ENCODE peak calls at places on chromosomes 16 and 17, in seven cellular contexts. One of them, this sample, is unnamed.

GRCh38 chr17:40075216-40076100 is 12.7 kb downstream of the THRA start:
- DNase-seq in stimulated activated CD8-positive, alpha-beta memory T cell treated with anti-CD3 and anti-CD28 coated beads, Interleukin-4, amount 100 ng/mL, for 4 hours: no peak
- DNase-seq in epithelial cell of esophagus: peak
- DNase-seq in lower leg skin: peak
- DNase-seq in endothelial cell of umbilical vein: peak
- DNase-seq in fibroblast of the aortic adventitia: peak
- DNase-seq in C1 segment of cervical spinal cord: no peak
- DNase-seq in this sample: no peak

GRCh38 chr16:2034695-2035430 is 8.2 kb downstream of the NHERF2 start:
- DNase-seq in stimulated activated CD8-positive, alpha-beta memory T cell treated with anti-CD3 and anti-CD28 coated beads, Interleukin-4, amount 100 ng/mL, for 4 hours: no peak
- DNase-seq in epithelial cell of esophagus: no peak
- DNase-seq in lower leg skin: no peak
- DNase-seq in endothelial cell of umbilical vein: no peak
- DNase-seq in fibroblast of the aortic adventitia: no peak
- DNase-seq in C1 segment of cervical spinal cord: no peak
- DNase-seq in this sample: no peak

GRCh38 chr16:85615014-85615851 is 2.1 kb downstream of the GSE1 start:
- DNase-seq in stimulated activated CD8-positive, alpha-beta memory T cell treated with anti-CD3 and anti-CD28 coated beads, Interleukin-4, amount 100 ng/mL, for 4 hours: peak
- DNase-seq in epithelial cell of esophagus: peak
- DNase-seq in lower leg skin: peak
- DNase-seq in endothelial cell of umbilical vein: no peak
- DNase-seq in fibroblast of the aortic adventitia: peak
- DNase-seq in C1 segment of cervical spinal cord: no peak
- DNase-seq in this sample: no peak

GRCh38 chr16:15897834-15898254 is 9.4 kb upstream of the CEP20 start:
- DNase-seq in stimulated activated CD8-positive, alpha-beta memory T cell treated with anti-CD3 and anti-CD28 coated beads, Interleukin-4, amount 100 ng/mL, for 4 hours: no peak
- DNase-seq in epithelial cell of esophagus: peak
- DNase-seq in lower leg skin: no peak
- DNase-seq in endothelial cell of umbilical vein: no peak
- DNase-seq in fibroblast of the aortic adventitia: peak
- DNase-seq in C1 segment of cervical spinal cord: no peak
- DNase-seq in this sample: no peak

GRCh38 chr17:42895185-42895555 is 5.4 kb upstream of the G6PC1 start:
- DNase-seq in stimulated activated CD8-positive, alpha-beta memory T cell treated with anti-CD3 and anti-CD28 coated beads, Interleukin-4, amount 100 ng/mL, for 4 hours: no peak
- DNase-seq in epithelial cell of esophagus: peak
- DNase-seq in lower leg skin: peak
- DNase-seq in endothelial cell of umbilical vein: peak
- DNase-seq in fibroblast of the aortic adventitia: peak
- DNase-seq in C1 segment of cervical spinal cord: no peak
- DNase-seq in this sample: peak

GRCh38 chr17:69012895-69013805 is 47.6 kb downstream of the ABCA9 start:
- DNase-seq in stimulated activated CD8-positive, alpha-beta memory T cell treated with anti-CD3 and anti-CD28 coated beads, Interleukin-4, amount 100 ng/mL, for 4 hours: no peak
- DNase-seq in epithelial cell of esophagus: peak
- DNase-seq in lower leg skin: no peak
- DNase-seq in endothelial cell of umbilical vein: peak
- DNase-seq in fibroblast of the aortic adventitia: peak
- DNase-seq in C1 segment of cervical spinal cord: no peak
- DNase-seq in this sample: no peak

GRCh38 chr16:11553371-11553770 is 33.3 kb downstream of the LITAF start:
- DNase-seq in stimulated activated CD8-positive, alpha-beta memory T cell treated with anti-CD3 and anti-CD28 coated beads, Interleukin-4, amount 100 ng/mL, for 4 hours: no peak
- DNase-seq in epithelial cell of esophagus: no peak
- DNase-seq in lower leg skin: no peak
- DNase-seq in endothelial cell of umbilical vein: no peak
- DNase-seq in fibroblast of the aortic adventitia: no peak
- DNase-seq in C1 segment of cervical spinal cord: no peak
- DNase-seq in this sample: no peak

GRCh38 chr17:81049372-81049911 is 14.5 kb downstream of the BAIAP2 start:
- DNase-seq in stimulated activated CD8-positive, alpha-beta memory T cell treated with anti-CD3 and anti-CD28 coated beads, Interleukin-4, amount 100 ng/mL, for 4 hours: no peak
- DNase-seq in epithelial cell of esophagus: no peak
- DNase-seq in lower leg skin: no peak
- DNase-seq in endothelial cell of umbilical vein: no peak
- DNase-seq in fibroblast of the aortic adventitia: no peak
- DNase-seq in C1 segment of cervical spinal cord: no peak
- DNase-seq in this sample: no peak

GRCh38 chr17:60743812-60744211 is 66.2 kb downstream of the BCAS3 start:
- DNase-seq in stimulated activated CD8-positive, alpha-beta memory T cell treated with anti-CD3 and anti-CD28 coated beads, Interleukin-4, amount 100 ng/mL, for 4 hours: no peak
- DNase-seq in epithelial cell of esophagus: peak
- DNase-seq in lower leg skin: no peak
- DNase-seq in endothelial cell of umbilical vein: peak
- DNase-seq in fibroblast of the aortic adventitia: peak
- DNase-seq in C1 segment of cervical spinal cord: no peak
- DNase-seq in this sample: no peak

GRCh38 chr16:72189865-72190371 is 18.0 kb upstream of the PMFBP1 start:
- DNase-seq in stimulated activated CD8-positive, alpha-beta memory T cell treated with anti-CD3 and anti-CD28 coated beads, Interleukin-4, amount 100 ng/mL, for 4 hours: no peak
- DNase-seq in epithelial cell of esophagus: peak
- DNase-seq in lower leg skin: no peak
- DNase-seq in endothelial cell of umbilical vein: peak
- DNase-seq in fibroblast of the aortic adventitia: peak
- DNase-seq in C1 segment of cervical spinal cord: no peak
- DNase-seq in this sample: no peak

GRCh38 chr16:47715442-47716054 is 254.4 kb downstream of the PHKB start:
- DNase-seq in stimulated activated CD8-positive, alpha-beta memory T cell treated with anti-CD3 and anti-CD28 coated beads, Interleukin-4, amount 100 ng/mL, for 4 hours: no peak
- DNase-seq in epithelial cell of esophagus: no peak
- DNase-seq in lower leg skin: no peak
- DNase-seq in endothelial cell of umbilical vein: no peak
- DNase-seq in fibroblast of the aortic adventitia: no peak
- DNase-seq in C1 segment of cervical spinal cord: no peak
- DNase-seq in this sample: no peak

GRCh38 chr16:69328854-69329316 is 1.5 kb downstream of the PDF start:
- DNase-seq in stimulated activated CD8-positive, alpha-beta memory T cell treated with anti-CD3 and anti-CD28 coated beads, Interleukin-4, amount 100 ng/mL, for 4 hours: no peak
- DNase-seq in epithelial cell of esophagus: peak
- DNase-seq in lower leg skin: no peak
- DNase-seq in endothelial cell of umbilical vein: peak
- DNase-seq in fibroblast of the aortic adventitia: no peak
- DNase-seq in C1 segment of cervical spinal cord: no peak
- DNase-seq in this sample: peak

GRCh38 chr16:79294568-79294967 is 306.0 kb downstream of the MAF start:
- DNase-seq in stimulated activated CD8-positive, alpha-beta memory T cell treated with anti-CD3 and anti-CD28 coated beads, Interleukin-4, amount 100 ng/mL, for 4 hours: no peak
- DNase-seq in epithelial cell of esophagus: no peak
- DNase-seq in lower leg skin: no peak
- DNase-seq in endothelial cell of umbilical vein: no peak
- DNase-seq in fibroblast of the aortic adventitia: no peak
- DNase-seq in C1 segment of cervical spinal cord: no peak
- DNase-seq in this sample: no peak

GRCh38 chr17:689556-690247 is 24.9 kb downstream of the VPS53 start:
- DNase-seq in stimulated activated CD8-positive, alpha-beta memory T cell treated with anti-CD3 and anti-CD28 coated beads, Interleukin-4, amount 100 ng/mL, for 4 hours: no peak
- DNase-seq in epithelial cell of esophagus: no peak
- DNase-seq in lower leg skin: no peak
- DNase-seq in endothelial cell of umbilical vein: no peak
- DNase-seq in fibroblast of the aortic adventitia: no peak
- DNase-seq in C1 segment of cervical spinal cord: no peak
- DNase-seq in this sample: no peak

GRCh38 chr17:49579522-49579921 is 3.9 kb downstream of the NXPH3 start:
- DNase-seq in stimulated activated CD8-positive, alpha-beta memory T cell treated with anti-CD3 and anti-CD28 coated beads, Interleukin-4, amount 100 ng/mL, for 4 hours: no peak
- DNase-seq in epithelial cell of esophagus: no peak
- DNase-seq in lower leg skin: no peak
- DNase-seq in endothelial cell of umbilical vein: no peak
- DNase-seq in fibroblast of the aortic adventitia: no peak
- DNase-seq in C1 segment of cervical spinal cord: no peak
- DNase-seq in this sample: no peak

GRCh38 chr16:10514369-10515055 is 65.9 kb downstream of the EMP2 start:
- DNase-seq in stimulated activated CD8-positive, alpha-beta memory T cell treated with anti-CD3 and anti-CD28 coated beads, Interleukin-4, amount 100 ng/mL, for 4 hours: no peak
- DNase-seq in epithelial cell of esophagus: peak
- DNase-seq in lower leg skin: peak
- DNase-seq in endothelial cell of umbilical vein: peak
- DNase-seq in fibroblast of the aortic adventitia: peak
- DNase-seq in C1 segment of cervical spinal cord: no peak
- DNase-seq in this sample: peak

GRCh38 chr17:66564992-66565465 is 262.6 kb downstream of the PRKCA start:
- DNase-seq in stimulated activated CD8-positive, alpha-beta memory T cell treated with anti-CD3 and anti-CD28 coated beads, Interleukin-4, amount 100 ng/mL, for 4 hours: no peak
- DNase-seq in epithelial cell of esophagus: no peak
- DNase-seq in lower leg skin: no peak
- DNase-seq in endothelial cell of umbilical vein: no peak
- DNase-seq in fibroblast of the aortic adventitia: peak
- DNase-seq in C1 segment of cervical spinal cord: no peak
- DNase-seq in this sample: no peak

GRCh38 chr17:142102-142661 is 4.8 kb downstream of the SCGB1C2 start:
- DNase-seq in stimulated activated CD8-positive, alpha-beta memory T cell treated with anti-CD3 and anti-CD28 coated beads, Interleukin-4, amount 100 ng/mL, for 4 hours: no peak
- DNase-seq in epithelial cell of esophagus: no peak
- DNase-seq in lower leg skin: peak
- DNase-seq in endothelial cell of umbilical vein: peak
- DNase-seq in fibroblast of the aortic adventitia: peak
- DNase-seq in C1 segment of cervical spinal cord: no peak
- DNase-seq in this sample: peak

GRCh38 chr16:69187891-69188451 is 1.0 kb downstream of the SNTB2 start:
- DNase-seq in stimulated activated CD8-positive, alpha-beta memory T cell treated with anti-CD3 and anti-CD28 coated beads, Interleukin-4, amount 100 ng/mL, for 4 hours: no peak
- DNase-seq in epithelial cell of esophagus: peak
- DNase-seq in lower leg skin: peak
- DNase-seq in endothelial cell of umbilical vein: peak
- DNase-seq in fibroblast of the aortic adventitia: peak
- DNase-seq in C1 segment of cervical spinal cord: no peak
- DNase-seq in this sample: peak

This sample was measured in NCI-H460.